ENCODE peak calls at places on chromosomes 1 and 21, in ten cellular contexts. One of them, this sample, is unnamed.
A peak's percentile ranks its signal among the peaks of the same experiment; 100 is the strongest.

GRCh38 chr1:114002492-114003290 is 23.4 kb downstream of the OLFML3 start:
- DNase-seq in lower leg skin: peak; percentile 83
- DNase-seq in left lung: no peak
- DNase-seq in dorsolateral prefrontal cortex: no peak
- DNase-seq in foreskin fibroblast: peak; percentile 74
- DNase-seq in endothelial cell: no peak
- DNase-seq in A549: no peak
- DNase-seq in transverse colon: no peak
- DNase-seq in GM13976: no peak
- DNase-seq in progenitor cell of endocrine pancreas: no peak
- DNase-seq in this sample: no peak

GRCh38 chr1:35298464-35298863 is 30.0 kb downstream of the ZMYM4 start:
- DNase-seq in lower leg skin: no peak
- DNase-seq in left lung: no peak
- DNase-seq in dorsolateral prefrontal cortex: no peak
- DNase-seq in foreskin fibroblast: peak; percentile 54
- DNase-seq in endothelial cell: peak; percentile 43
- DNase-seq in A549: peak; percentile 8
- DNase-seq in transverse colon: no peak
- DNase-seq in GM13976: peak; percentile 54
- DNase-seq in progenitor cell of endocrine pancreas: no peak
- DNase-seq in this sample: peak; percentile 49

GRCh38 chr1:194241215-194241614 is 1054.8 kb upstream of the B3GALT2 start:
- DNase-seq in lower leg skin: no peak
- DNase-seq in left lung: no peak
- DNase-seq in dorsolateral prefrontal cortex: no peak
- DNase-seq in foreskin fibroblast: no peak
- DNase-seq in endothelial cell: no peak
- DNase-seq in A549: no peak
- DNase-seq in transverse colon: no peak
- DNase-seq in GM13976: no peak
- DNase-seq in progenitor cell of endocrine pancreas: no peak
- DNase-seq in this sample: no peak

GRCh38 chr1:216005916-216006315 is 417.3 kb downstream of the USH2A start:
- DNase-seq in lower leg skin: no peak
- DNase-seq in left lung: no peak
- DNase-seq in dorsolateral prefrontal cortex: no peak
- DNase-seq in foreskin fibroblast: peak; percentile 1
- DNase-seq in endothelial cell: no peak
- DNase-seq in A549: no peak
- DNase-seq in transverse colon: no peak
- DNase-seq in GM13976: peak; percentile 41
- DNase-seq in progenitor cell of endocrine pancreas: no peak
- DNase-seq in this sample: peak; percentile 9

GRCh38 chr1:17826165-17826488 is 71.0 kb downstream of the ACTL8 start:
- DNase-seq in lower leg skin: peak; percentile 77
- DNase-seq in left lung: no peak
- DNase-seq in dorsolateral prefrontal cortex: peak; percentile 51
- DNase-seq in foreskin fibroblast: peak; percentile 51
- DNase-seq in endothelial cell: peak; percentile 85
- DNase-seq in A549: peak; percentile 21
- DNase-seq in transverse colon: peak; percentile 61
- DNase-seq in GM13976: peak; percentile 65
- DNase-seq in progenitor cell of endocrine pancreas: peak; percentile 63
- DNase-seq in this sample: peak; percentile 45

GRCh38 chr21:45030637-45031218 is 43.7 kb upstream of the ADARB1 start:
- DNase-seq in lower leg skin: peak; percentile 86
- DNase-seq in left lung: peak; percentile 36
- DNase-seq in dorsolateral prefrontal cortex: no peak
- DNase-seq in foreskin fibroblast: peak; percentile 43
- DNase-seq in endothelial cell: no peak
- DNase-seq in A549: no peak
- DNase-seq in transverse colon: no peak
- DNase-seq in GM13976: no peak
- DNase-seq in progenitor cell of endocrine pancreas: no peak
- DNase-seq in this sample: no peak

GRCh38 chr21:36166705-36167104 is 10.1 kb downstream of the DOP1B start:
- DNase-seq in lower leg skin: no peak
- DNase-seq in left lung: no peak
- DNase-seq in dorsolateral prefrontal cortex: no peak
- DNase-seq in foreskin fibroblast: no peak
- DNase-seq in endothelial cell: no peak
- DNase-seq in A549: no peak
- DNase-seq in transverse colon: peak; percentile 34
- DNase-seq in GM13976: no peak
- DNase-seq in progenitor cell of endocrine pancreas: no peak
- DNase-seq in this sample: no peak

GRCh38 chr1:184212649-184213314 is 161.3 kb downstream of the TSEN15 start:
- DNase-seq in lower leg skin: no peak
- DNase-seq in left lung: no peak
- DNase-seq in dorsolateral prefrontal cortex: no peak
- DNase-seq in foreskin fibroblast: peak; percentile 85
- DNase-seq in endothelial cell: no peak
- DNase-seq in A549: no peak
- DNase-seq in transverse colon: no peak
- DNase-seq in GM13976: no peak
- DNase-seq in progenitor cell of endocrine pancreas: no peak
- DNase-seq in this sample: peak; percentile 9

GRCh38 chr1:155134858-155135415 is 715 bp upstream of the SLC50A1 start:
- DNase-seq in lower leg skin: peak; percentile 97
- DNase-seq in left lung: peak; percentile 93
- DNase-seq in dorsolateral prefrontal cortex: peak; percentile 57
- DNase-seq in foreskin fibroblast: peak; percentile 97
- DNase-seq in endothelial cell: peak; percentile 47
- DNase-seq in A549: peak; percentile 94
- DNase-seq in transverse colon: peak; percentile 95
- DNase-seq in GM13976: no peak
- DNase-seq in progenitor cell of endocrine pancreas: peak; percentile 52
- DNase-seq in this sample: peak; percentile 74

DNA sequence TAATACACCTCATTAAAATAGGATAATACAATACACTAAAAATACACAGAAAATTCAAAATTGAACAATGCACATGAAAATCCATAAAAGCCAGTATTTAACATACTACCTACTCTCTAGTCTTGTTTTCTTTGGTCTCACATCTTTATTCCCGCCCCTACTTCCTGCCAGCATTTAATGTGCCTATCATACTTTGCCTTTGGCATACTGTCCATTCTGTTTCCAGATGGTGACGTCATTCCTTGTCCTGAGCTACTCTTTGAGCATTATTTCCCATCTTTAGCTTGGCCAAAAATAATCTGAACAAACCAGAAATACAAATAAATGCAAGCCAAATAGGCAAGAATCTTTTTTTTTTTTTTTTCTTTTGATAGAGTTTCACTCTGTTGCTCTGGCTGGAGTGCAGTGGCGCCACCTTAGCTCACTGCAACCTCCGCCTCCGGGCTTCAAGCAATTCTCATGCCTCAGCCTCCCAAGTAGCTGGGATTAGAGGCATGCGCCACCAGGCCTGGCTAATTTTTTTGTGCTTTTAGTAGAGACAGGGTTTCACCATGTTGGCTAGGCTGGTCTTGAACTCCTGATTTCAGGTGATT is 4.4 kb downstream of the HFM1 start:
- DNase-seq in lower leg skin: no peak
- DNase-seq in left lung: no peak
- DNase-seq in dorsolateral prefrontal cortex: no peak
- DNase-seq in foreskin fibroblast: peak; percentile 25
- DNase-seq in endothelial cell: no peak
- DNase-seq in A549: peak; percentile 2
- DNase-seq in transverse colon: no peak
- DNase-seq in GM13976: no peak
- DNase-seq in progenitor cell of endocrine pancreas: no peak
- DNase-seq in this sample: no peak
- TF ChIP-seq CTCF in lower leg skin: no peak
- TF ChIP-seq CTCF in left lung: no peak
- TF ChIP-seq CTCF in dorsolateral prefrontal cortex: no peak
- TF ChIP-seq CTCF in foreskin fibroblast: no peak
- TF ChIP-seq CTCF in endothelial cell: no peak
- TF ChIP-seq CTCF in A549: no peak
- TF ChIP-seq CTCF in transverse colon: no peak
- TF ChIP-seq CTCF in GM13976: no peak
- TF ChIP-seq CTCF in progenitor cell of endocrine pancreas: no peak
- TF ChIP-seq CTCF in this sample: no peak

DNA sequence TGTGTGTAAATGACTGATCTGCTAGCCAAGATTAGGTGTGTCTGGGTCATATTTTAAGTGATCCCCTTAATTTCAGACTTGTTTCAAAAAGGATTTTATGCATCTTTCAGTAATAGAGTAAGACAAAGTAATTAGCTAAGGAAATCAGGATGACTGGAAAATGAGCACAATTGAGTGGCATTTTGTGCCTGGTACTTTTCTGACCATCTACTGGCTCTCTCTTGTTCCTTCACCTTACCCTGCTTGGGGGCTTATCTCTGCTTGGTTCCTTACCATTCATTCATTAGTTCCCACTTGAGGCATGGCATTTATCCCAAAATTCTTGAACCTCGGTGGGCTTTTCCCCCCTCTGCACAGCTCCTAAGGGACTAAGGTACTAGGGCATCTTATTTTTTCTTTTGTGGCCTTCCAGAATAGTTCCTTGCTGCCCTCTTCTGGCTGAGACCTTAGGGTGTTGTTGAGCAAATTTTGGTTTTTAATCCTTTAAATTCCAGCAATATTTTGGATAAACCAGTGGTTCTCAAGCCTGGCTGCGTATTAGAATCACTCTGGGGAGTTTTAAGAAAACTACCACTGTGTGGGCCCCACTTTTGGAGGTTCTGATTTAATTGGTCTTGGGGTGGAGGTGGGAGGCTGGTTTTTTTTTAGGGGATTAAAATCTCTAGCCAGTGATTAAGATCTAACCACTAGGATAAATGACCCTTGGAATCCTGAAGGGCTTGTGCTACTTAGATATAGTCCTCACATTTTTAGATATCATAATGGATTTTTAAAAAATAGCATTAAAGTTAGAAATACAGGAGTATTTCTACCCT is 50.8 kb downstream of the HS2ST1 start:
- DNase-seq in lower leg skin: no peak
- DNase-seq in left lung: no peak
- DNase-seq in dorsolateral prefrontal cortex: no peak
- DNase-seq in foreskin fibroblast: peak; percentile 68
- DNase-seq in endothelial cell: peak; percentile 27
- DNase-seq in A549: peak; percentile 5
- DNase-seq in transverse colon: no peak
- DNase-seq in GM13976: no peak
- DNase-seq in progenitor cell of endocrine pancreas: no peak
- DNase-seq in this sample: peak; percentile 16
- TF ChIP-seq CTCF in lower leg skin: no peak
- TF ChIP-seq CTCF in left lung: peak; percentile 56
- TF ChIP-seq CTCF in dorsolateral prefrontal cortex: peak; percentile 71
- TF ChIP-seq CTCF in foreskin fibroblast: peak; percentile 63
- TF ChIP-seq CTCF in endothelial cell: peak; percentile 24
- TF ChIP-seq CTCF in A549: peak; percentile 79
- TF ChIP-seq CTCF in transverse colon: peak; percentile 50
- TF ChIP-seq CTCF in GM13976: no peak
- TF ChIP-seq CTCF in progenitor cell of endocrine pancreas: peak; percentile 62
- TF ChIP-seq CTCF in this sample: peak; percentile 16

DNA sequence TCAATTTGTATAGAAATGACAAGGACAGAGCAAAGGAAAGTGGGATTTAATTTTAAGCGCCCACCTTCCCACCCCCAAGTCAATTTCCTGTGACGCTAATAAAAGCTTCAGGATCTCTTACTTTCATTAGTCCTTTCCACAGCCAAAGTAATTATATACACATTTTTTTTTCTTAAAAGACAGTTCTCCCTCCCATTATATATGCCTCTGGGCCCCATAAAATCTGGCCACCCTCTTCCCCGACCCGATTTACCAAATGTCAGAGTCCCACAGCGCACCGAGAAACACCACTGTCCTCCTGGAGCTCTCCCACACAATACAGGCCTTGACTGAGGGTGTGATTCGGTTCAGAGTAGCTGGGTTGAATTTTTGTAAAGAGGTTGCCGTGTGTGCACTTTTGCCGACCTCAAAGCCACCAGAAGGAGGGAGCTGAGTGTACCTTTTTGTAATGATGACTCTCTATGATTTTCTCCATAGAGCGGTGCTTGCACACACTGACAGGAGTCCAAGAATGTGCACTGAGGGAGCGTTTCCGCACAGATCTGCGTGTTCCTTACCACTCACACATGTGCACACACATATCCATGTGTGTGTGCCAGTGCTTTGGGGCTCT is 26.2 kb upstream of the IL10 start:
- DNase-seq in lower leg skin: no peak
- DNase-seq in left lung: no peak
- DNase-seq in dorsolateral prefrontal cortex: no peak
- DNase-seq in foreskin fibroblast: no peak
- DNase-seq in endothelial cell: no peak
- DNase-seq in A549: no peak
- DNase-seq in transverse colon: no peak
- DNase-seq in GM13976: no peak
- DNase-seq in progenitor cell of endocrine pancreas: no peak
- DNase-seq in this sample: no peak
- TF ChIP-seq CTCF in lower leg skin: no peak
- TF ChIP-seq CTCF in left lung: no peak
- TF ChIP-seq CTCF in dorsolateral prefrontal cortex: no peak
- TF ChIP-seq CTCF in foreskin fibroblast: no peak
- TF ChIP-seq CTCF in endothelial cell: no peak
- TF ChIP-seq CTCF in A549: no peak
- TF ChIP-seq CTCF in transverse colon: peak; percentile 2
- TF ChIP-seq CTCF in GM13976: no peak
- TF ChIP-seq CTCF in progenitor cell of endocrine pancreas: no peak
- TF ChIP-seq CTCF in this sample: no peak

GRCh38 chr1:9598316-9598700 is 9.6 kb downstream of the TMEM201 start:
- DNase-seq in lower leg skin: no peak
- DNase-seq in left lung: no peak
- DNase-seq in dorsolateral prefrontal cortex: no peak
- DNase-seq in foreskin fibroblast: no peak
- DNase-seq in endothelial cell: no peak
- DNase-seq in A549: no peak
- DNase-seq in transverse colon: no peak
- DNase-seq in GM13976: no peak
- DNase-seq in progenitor cell of endocrine pancreas: no peak
- DNase-seq in this sample: no peak

GRCh38 chr1:9595156-9595967 is 6.7 kb downstream of the TMEM201 start:
- DNase-seq in lower leg skin: no peak
- DNase-seq in left lung: peak; percentile 52
- DNase-seq in dorsolateral prefrontal cortex: no peak
- DNase-seq in foreskin fibroblast: no peak
- DNase-seq in endothelial cell: no peak
- DNase-seq in A549: no peak
- DNase-seq in transverse colon: no peak
- DNase-seq in GM13976: no peak
- DNase-seq in progenitor cell of endocrine pancreas: no peak
- DNase-seq in this sample: no peak

GRCh38 chr1:9595968-9596340 is 7.2 kb downstream of the TMEM201 start:
- DNase-seq in lower leg skin: no peak
- DNase-seq in left lung: no peak
- DNase-seq in dorsolateral prefrontal cortex: no peak
- DNase-seq in foreskin fibroblast: no peak
- DNase-seq in endothelial cell: no peak
- DNase-seq in A549: no peak
- DNase-seq in transverse colon: no peak
- DNase-seq in GM13976: no peak
- DNase-seq in progenitor cell of endocrine pancreas: no peak
- DNase-seq in this sample: no peak

GRCh38 chr1:9596419-9597123 is 7.9 kb downstream of the TMEM201 start:
- DNase-seq in lower leg skin: no peak
- DNase-seq in left lung: no peak
- DNase-seq in dorsolateral prefrontal cortex: no peak
- DNase-seq in foreskin fibroblast: no peak
- DNase-seq in endothelial cell: no peak
- DNase-seq in A549: no peak
- DNase-seq in transverse colon: no peak
- DNase-seq in GM13976: no peak
- DNase-seq in progenitor cell of endocrine pancreas: no peak
- DNase-seq in this sample: no peak

GRCh38 chr1:9597361-9598315 is 8.9 kb downstream of the TMEM201 start:
- DNase-seq in lower leg skin: no peak
- DNase-seq in left lung: no peak
- DNase-seq in dorsolateral prefrontal cortex: no peak
- DNase-seq in foreskin fibroblast: no peak
- DNase-seq in endothelial cell: no peak
- DNase-seq in A549: no peak
- DNase-seq in transverse colon: no peak
- DNase-seq in GM13976: no peak
- DNase-seq in progenitor cell of endocrine pancreas: no peak
- DNase-seq in this sample: no peak
- TF ChIP-seq CTCF in lower leg skin: no peak
- TF ChIP-seq CTCF in left lung: no peak
- TF ChIP-seq CTCF in dorsolateral prefrontal cortex: no peak
- TF ChIP-seq CTCF in foreskin fibroblast: no peak
- TF ChIP-seq CTCF in endothelial cell: no peak
- TF ChIP-seq CTCF in A549: no peak
- TF ChIP-seq CTCF in transverse colon: no peak
- TF ChIP-seq CTCF in GM13976: no peak
- TF ChIP-seq CTCF in progenitor cell of endocrine pancreas: no peak
- TF ChIP-seq CTCF in this sample: no peak